ENCODE peak calls at places on chromosomes 11 and 22, in seven cellular contexts. V is A549; N is K562; A is pancreas; C is CD4-positive, CD25-positive, alpha-beta regulatory T cell; D is body of pancreas; G is heart left ventricle. Y is an unnamed sample. For H3K9me3 and H3K4me1, the result is how much of the 10 kb centered on the place peaks cover.

GRCh38 chr11:116500002-116500832 is 272.6 kb downstream of the BUD13 start:
- DNase-seq in N (no peak), V (no peak), D (no peak), A (no peak), C (no peak), G (no peak), Y (no peak)

GRCh38 chr11:363948-364761 is 5.1 kb upstream of the B4GALNT4 start:
- DNase-seq in D (peak), A (peak), G (no peak), V (peak), N (no peak), C (peak), Y (no peak)

GRCh38 chr11:61951484-61952135 is 1.5 kb downstream of the BEST1 start:
- DNase-seq in V (no peak), C (no peak), D (no peak), G (no peak), N (no peak), A (no peak), Y (no peak)

GRCh38 chr11:122253541-122254317 is 137.7 kb upstream of the BLID start:
- DNase-seq in V (no peak), N (no peak), D (peak), G (no peak), A (no peak), C (no peak), Y (peak)

GRCh38 chr11:19988598-19988997 is 171.7 kb downstream of the DBX1 start:
- DNase-seq in D (no peak), C (no peak), N (no peak), V (peak), A (no peak), G (peak), Y (no peak)

GRCh38 chr11:68302256-68303054 is 9.9 kb upstream of the LRP5 start:
- DNase-seq in C (no peak), N (no peak), A (no peak), D (peak), G (no peak), V (peak), Y (no peak)

GRCh38 chr11:20156280-20156875 is 3.9 kb downstream of the DBX1 start:
- DNase-seq in C (peak), A (no peak), D (no peak), N (peak), V (no peak), G (no peak), Y (no peak)

GRCh38 chr11:88484873-88485621 is 147.5 kb upstream of the CTSC start:
- DNase-seq in D (peak), G (no peak), N (peak), A (peak), C (peak), V (peak), Y (peak)

GRCh38 chr11:86228967-86229330 is 15.6 kb upstream of the EED start:
- DNase-seq in G (no peak), A (no peak), D (no peak), N (no peak), C (no peak), V (no peak), Y (no peak)

GRCh38 chr11:17300372-17300771 is 23.8 kb downstream of the NUCB2 start:
- DNase-seq in G (no peak), C (no peak), V (no peak), A (no peak), N (no peak), D (no peak), Y (no peak)

GRCh38 chr11:122165972-122166371 is 50.0 kb upstream of the BLID start:
- DNase-seq in N (no peak), C (no peak), V (no peak), G (no peak), A (no peak), D (no peak), Y (no peak)

GRCh38 chr11:125132586-125132985 is 21.2 kb upstream of the TMEM218 start:
- DNase-seq in A (no peak), D (no peak), N (no peak), G (no peak), C (no peak), V (no peak), Y (no peak)

GRCh38 chr11:5362017-5362625 is 10.8 kb downstream of the OR51B6 start:
- DNase-seq in D (no peak), C (no peak), N (peak), A (no peak), G (no peak), V (no peak), Y (no peak)

GRCh38 chr22:25824828-25825474 is 83.0 kb downstream of the MYO18B start:
- DNase-seq in V (no peak), D (no peak), C (no peak), G (no peak), N (no peak), A (no peak), Y (no peak)

GRCh38 chr11:19597194-19597593 is 115.4 kb upstream of the NAV2 start:
- DNase-seq in A (no peak), C (no peak), D (no peak), V (no peak), N (no peak), G (no peak), Y (no peak)

GRCh38 chr11:40037005-40037404 is 1422.4 kb downstream of the LRRC4C start:
- DNase-seq in V (no peak), N (no peak), A (no peak), C (no peak), G (no peak), D (no peak), Y (no peak)

GRCh38 chr11:62588966-62589637 is 2.2 kb downstream of the TUT1 start:
- DNase-seq in C (peak), D (no peak), V (no peak), A (no peak), G (no peak), N (no peak), Y (no peak)

GRCh38 chr11:126281245-126281644 is 1.6 kb upstream of the TIRAP start:
- DNase-seq in G (no peak), A (no peak), C (no peak), N (no peak), V (no peak), D (no peak), Y (no peak)

GRCh38 chr22:44405661-44406060 is 92.4 kb downstream of the RTL6 start:
- DNase-seq in A (no peak), C (no peak), G (peak), D (peak), N (no peak), V (no peak), Y (no peak)

GRCh38 chr11:111307472-111308108 is 9.2 kb downstream of the POU2AF3 start:
- DNase-seq in A (no peak), N (no peak), V (no peak), C (no peak), D (no peak), G (no peak), Y (no peak)

DNA sequence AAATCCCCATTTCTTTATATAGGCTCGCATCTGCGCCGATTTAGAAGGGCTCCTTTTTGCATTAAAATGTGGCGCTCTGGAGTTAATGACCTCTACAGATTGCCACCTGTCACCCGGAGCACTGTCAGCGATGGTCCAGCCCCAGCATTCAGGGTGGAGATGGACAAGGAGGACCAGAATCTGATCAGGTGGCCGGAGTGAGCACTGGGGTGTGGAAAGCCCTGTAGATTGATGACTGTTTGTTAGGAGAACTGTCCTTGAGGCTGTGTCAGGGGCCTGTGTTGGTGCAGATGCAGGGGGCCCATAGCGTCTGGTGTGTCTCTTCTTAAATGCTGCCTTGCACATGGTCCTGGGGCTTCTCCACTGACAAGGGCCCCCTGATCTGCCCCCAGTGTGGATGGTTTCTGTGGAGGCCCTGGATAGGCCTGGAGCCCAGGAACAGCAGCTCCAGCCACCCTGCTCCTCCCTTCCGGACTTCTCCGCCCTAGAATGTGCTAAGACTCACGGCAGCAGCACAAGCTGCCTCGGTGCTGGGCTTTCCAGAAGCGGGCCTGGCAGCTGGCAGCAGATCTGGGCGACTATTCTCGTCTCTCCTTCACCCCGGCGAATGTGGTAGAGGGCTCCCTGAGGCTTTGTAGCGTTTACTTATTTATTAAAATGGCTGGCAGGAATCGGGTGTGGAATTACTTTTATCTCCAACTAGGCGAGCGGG is 1333.3 kb downstream of the BRD1 start:
- DNase-seq in N (no peak), V (no peak), A (no peak), C (no peak), G (no peak), D (no peak), Y (no peak)
- H3K9me3 ChIP-seq in N (under half), V (under half), A (under half), C (under half), G (under half), D (under half), Y (under half)

DNA sequence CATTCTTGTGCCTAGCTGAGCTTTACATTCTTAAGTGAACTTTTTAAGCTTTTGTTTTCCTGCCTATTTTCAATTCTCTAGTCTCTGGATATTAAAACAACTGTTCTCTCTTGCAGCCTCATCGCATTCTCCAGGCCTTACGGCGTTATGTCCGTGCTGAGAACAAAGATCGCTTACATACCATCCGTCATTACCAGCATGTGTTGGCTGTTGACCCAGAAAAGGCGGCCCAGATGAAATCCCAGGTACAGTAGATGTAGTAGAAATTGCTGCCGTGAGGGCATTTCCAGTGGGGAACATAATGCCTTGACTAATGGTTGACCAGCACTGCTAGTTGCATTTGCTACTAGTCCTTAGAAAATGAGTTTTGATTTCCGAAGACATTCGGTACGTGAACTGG is 29.7 kb upstream of the ST14 start:
- DNase-seq in G (no peak), D (no peak), N (no peak), C (no peak), A (no peak), V (no peak), Y (no peak)
- H3K4me3 ChIP-seq in G (no peak), D (no peak), N (no peak), C (no peak), A (no peak), V (no peak), Y (no peak)

DNA sequence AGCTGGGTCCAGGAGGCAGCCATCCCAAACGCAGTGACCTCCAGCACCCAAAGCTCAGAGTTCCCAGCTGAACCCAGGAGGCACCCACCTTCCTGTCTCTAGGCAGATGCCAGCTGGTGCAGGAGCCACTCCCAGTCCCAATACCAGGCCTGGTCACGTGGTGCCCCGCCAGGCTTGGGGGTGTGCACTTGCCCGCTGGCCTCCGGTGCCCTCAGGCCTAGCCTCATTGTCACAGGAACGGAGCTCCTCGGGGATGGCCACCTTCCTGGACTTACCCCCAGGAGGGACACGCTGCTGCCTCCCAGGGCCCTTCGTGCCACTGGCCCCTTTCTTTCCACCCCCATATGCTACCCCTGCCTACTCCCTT is 4.6 kb downstream of the BID start:
- DNase-seq in V (no peak), A (no peak), C (no peak), N (no peak), G (no peak), D (peak), Y (no peak)
- H3K4me1 ChIP-seq in V (under half), A (under half), C (under half), N (under half), G (under half), D (under half), Y (under half)

GRCh38 chr11:55852141-55852540 is 13.6 kb downstream of the OR5D16 start:
- DNase-seq in D (no peak), C (no peak), A (no peak), N (no peak), G (no peak), V (no peak), Y (no peak)
- H3K9me3 ChIP-seq in D (under half), C (under half), A (under half), N (under half), G (under half), V (under half), Y (under half)

DNA sequence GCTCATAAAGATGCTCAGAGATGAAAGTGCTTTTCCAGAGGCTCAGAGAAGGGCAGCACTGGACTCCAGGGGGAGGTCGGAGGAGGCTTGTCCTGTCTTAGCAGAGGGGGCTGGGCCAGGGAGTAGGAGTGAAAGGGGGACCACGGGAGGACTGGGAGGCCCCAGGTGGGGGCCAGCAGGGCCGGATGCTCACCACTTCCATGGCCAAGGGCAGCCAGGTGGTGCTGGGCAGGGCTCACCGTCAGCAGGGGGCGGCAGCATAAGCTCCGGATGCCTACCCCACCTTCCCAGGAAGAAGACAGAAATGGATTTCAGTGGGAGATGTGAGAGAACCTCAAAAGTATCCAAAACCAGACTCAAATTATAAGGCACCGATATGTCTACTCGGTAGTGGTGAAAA is 11.0 kb downstream of the RAB36 start:
- DNase-seq in N (peak), C (no peak), V (no peak), A (no peak), D (no peak), G (no peak), Y (no peak)
- H3K4me3 ChIP-seq in N (no peak), C (no peak), V (no peak), A (no peak), D (no peak), G (no peak), Y (no peak)

GRCh38 chr11:76750067-76750466 is 33.1 kb upstream of the TSKU start:
- DNase-seq in D (no peak), C (no peak), V (no peak), A (no peak), N (no peak), G (peak), Y (no peak)
- H3K4me1 ChIP-seq in D (under half), C (under half), V (under half), A (under half), N (under half), G (under half), Y (under half)

GRCh38 chr11:101583180-101584128 is at the start of gene TRPC6:
- DNase-seq in A (no peak), N (no peak), C (no peak), G (peak), D (no peak), V (peak), Y (no peak)
- H3K9me3 ChIP-seq in A (under half), N (under half), C (under half), G (under half), D (under half), V (under half), Y (under half)

DNA sequence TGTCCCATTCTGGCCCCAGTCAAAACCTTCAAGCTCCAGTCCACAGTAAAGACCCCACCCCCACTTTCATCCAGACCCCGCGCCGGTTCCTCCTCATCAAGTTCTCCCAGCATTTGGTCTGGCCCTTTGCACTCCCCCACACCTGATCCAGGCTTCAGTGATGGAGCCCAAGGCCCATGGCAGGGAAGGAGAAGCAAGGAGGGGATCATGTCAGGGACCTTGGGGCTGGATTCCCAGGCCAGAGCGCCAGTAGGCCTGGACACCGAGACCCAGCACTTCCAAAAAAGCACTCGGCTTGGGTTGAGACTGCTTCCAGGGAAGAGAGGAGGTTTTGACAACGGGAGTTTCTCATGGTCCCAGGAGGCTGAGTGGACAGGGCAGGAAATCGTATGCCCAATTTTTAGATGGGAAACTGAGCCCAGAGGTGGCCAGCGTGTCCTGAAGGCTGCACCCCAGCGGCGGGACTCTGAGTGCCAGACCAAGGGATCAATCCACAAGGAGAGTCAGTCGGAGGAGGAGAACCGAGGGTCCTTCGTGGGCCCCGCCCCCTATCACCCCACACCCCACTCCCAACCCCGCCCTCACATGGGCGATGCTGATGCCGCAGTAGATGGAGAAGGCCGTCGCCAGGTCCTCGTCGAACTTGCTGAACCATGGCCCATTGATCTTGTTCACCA is 90.5 kb downstream of the PDE2A start:
- DNase-seq in V (no peak), D (peak), A (no peak), N (no peak), G (no peak), C (no peak), Y (no peak)
- H3K4me3 ChIP-seq in V (no peak), D (no peak), A (no peak), N (no peak), G (no peak), C (no peak), Y (no peak)

Y was measured in HAP-1.